ENCODE peak calls at places on chromosomes 13 and 19, in ten cellular contexts. A, Y, Q, E, Z, I, P, N, S and W are unnamed samples.
A peak's percentile ranks its signal among the peaks of the same experiment; 100 is the strongest.

GRCh38 chr13:21104199-21105019 is 43.0 kb upstream of the LATS2 start:
- DNase-seq in A (no peak), P (no peak), Y (no peak), E (no peak), Z (no peak), Q (no peak), S (no peak), N (no peak), I (no peak), W (no peak)

GRCh38 chr19:46984077-46985010 is 35.3 kb upstream of the NPAS1 start:
- DNase-seq in I (peak; percentile 91), S (peak; percentile 42), Z (peak; percentile 42), Y (peak; percentile 49), E (peak; percentile 63), N (no peak), Q (peak; percentile 50), P (no peak), A (no peak), W (no peak)

GRCh38 chr19:48918801-48919247 is 14.7 kb upstream of the DHDH start:
- DNase-seq in S (no peak), P (no peak), E (peak; percentile 70), N (no peak), I (no peak), Y (no peak), A (peak; percentile 73), Z (no peak), Q (no peak), W (no peak)

GRCh38 chr13:65585346-65585745 is 1644.8 kb downstream of the PCDH9 start:
- DNase-seq in P (no peak), E (no peak), Y (no peak), Z (no peak), N (no peak), A (no peak), I (no peak), S (no peak), Q (no peak), W (no peak)

GRCh38 chr19:18594096-18594823 is 5.7 kb downstream of the REX1BD start:
- DNase-seq in N (peak; percentile 65), Z (peak; percentile 80), Y (peak; percentile 95), E (peak; percentile 86), A (peak; percentile 88), P (peak; percentile 62), Q (peak; percentile 76), I (peak; percentile 76), S (no peak), W (peak; percentile 90)

GRCh38 chr13:113557013-113557412 is 27.5 kb upstream of the TFDP1 start:
- DNase-seq in Z (no peak), A (no peak), P (no peak), N (no peak), E (no peak), Y (no peak), S (no peak), Q (no peak), I (no peak), W (no peak)

GRCh38 chr13:33204130-33204927 is 81.2 kb downstream of the STARD13 start:
- DNase-seq in S (peak; percentile 93), Z (peak; percentile 50), Y (peak; percentile 70), P (no peak), Q (peak; percentile 90), I (peak; percentile 98), N (peak; percentile 2), A (no peak), E (peak; percentile 93), W (peak; percentile 87)

GRCh38 chr13:40961826-40962225 is 57.3 kb downstream of the ELF1 start:
- DNase-seq in A (no peak), Y (no peak), P (no peak), E (no peak), I (no peak), N (no peak), Q (no peak), Z (no peak), S (no peak), W (no peak)

GRCh38 chr13:73254827-73255226 is 196.0 kb downstream of the KLF5 start:
- DNase-seq in Q (no peak), S (no peak), I (no peak), E (no peak), Y (no peak), Z (no peak), P (peak; percentile 54), A (no peak), N (no peak), W (no peak)

GRCh38 chr19:35973487-35973886 is 21.5 kb upstream of the SDHAF1 start:
- DNase-seq in E (no peak), I (no peak), A (no peak), P (no peak), Z (no peak), Q (no peak), N (no peak), S (no peak), Y (no peak), W (no peak)

GRCh38 chr19:56919308-56919995 is 78.9 kb upstream of the PEG3 start:
- DNase-seq in N (no peak), E (no peak), Y (no peak), Q (no peak), S (no peak), P (no peak), A (no peak), Z (no peak), I (no peak), W (no peak)

GRCh38 chr13:43304449-43304848 is 281.1 kb downstream of the DNAJC15 start:
- DNase-seq in I (no peak), N (no peak), A (no peak), Y (no peak), Z (no peak), P (no peak), E (no peak), S (no peak), Q (no peak), W (no peak)

DNA sequence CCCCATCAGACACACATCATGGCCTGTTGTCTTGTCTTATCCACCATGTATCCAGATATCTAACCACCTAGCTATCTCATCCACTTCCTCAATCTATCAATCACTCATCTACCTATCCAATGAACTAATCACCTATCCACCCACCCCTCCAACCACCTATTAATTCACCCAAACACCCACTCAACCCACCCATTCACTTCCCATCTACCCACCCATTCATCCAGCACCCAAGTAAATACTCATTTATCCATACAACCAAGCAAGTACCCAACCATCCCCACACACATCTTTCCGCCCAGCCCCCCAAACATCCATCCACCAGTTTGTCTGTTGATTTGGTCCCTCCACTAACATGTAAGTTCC is 753 bp upstream of the WIZ start:
- DNase-seq in A (no peak), E (no peak), I (no peak), Q (no peak), P (no peak), S (no peak), Z (no peak), Y (no peak), N (no peak), W (no peak)
- H3K4me3 ChIP-seq in A (peak overlapping the region; percentile 26), E (no peak overlapping the region), I (no peak overlapping the region), Q (no peak overlapping the region), P (no peak overlapping the region), S (no peak overlapping the region), Z (no peak overlapping the region), Y (no peak overlapping the region), N (no peak overlapping the region), W (no peak overlapping the region)

DNA sequence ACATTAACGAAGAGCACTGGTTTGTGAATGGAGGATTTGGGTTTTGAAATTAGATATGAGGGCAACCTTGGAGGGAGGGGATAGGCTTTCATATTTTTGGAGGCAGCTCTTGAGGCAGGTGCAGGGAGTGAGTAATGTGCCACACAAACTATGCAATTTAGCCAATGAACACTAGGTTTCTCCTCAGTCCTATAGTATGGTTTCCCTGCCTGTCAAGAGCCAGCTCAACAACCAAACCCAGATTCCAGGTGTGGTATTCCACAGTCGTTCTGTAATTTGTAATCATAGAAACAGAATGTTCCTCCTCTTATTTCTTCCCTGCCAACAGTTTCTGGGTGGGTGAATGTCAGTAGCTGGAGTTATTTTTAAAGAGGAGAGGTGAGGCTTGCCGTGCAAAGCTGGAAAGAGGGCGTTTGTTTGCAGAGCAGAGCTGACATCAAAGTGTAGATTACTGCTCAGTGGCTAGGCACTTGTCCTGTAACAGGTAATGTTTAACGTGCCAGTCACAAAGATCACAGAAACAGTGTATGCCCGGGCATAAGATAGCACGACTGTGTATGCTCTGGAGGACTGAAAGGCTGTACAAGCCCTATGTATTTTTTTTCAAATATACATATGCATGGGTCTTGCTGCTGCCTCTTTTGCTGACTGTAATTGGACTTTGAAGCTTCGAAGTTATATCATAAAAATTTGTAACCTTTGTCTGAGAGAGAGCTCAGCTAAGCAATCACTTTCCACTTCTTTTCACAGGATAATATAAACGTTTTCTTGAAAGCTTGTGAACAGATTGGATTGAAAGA is 124.3 kb downstream of the LMO7 start:
- DNase-seq in Z (no peak), S (no peak), Y (peak; percentile 83), Q (peak; percentile 33), I (no peak), A (no peak), N (peak; percentile 35), P (peak; percentile 94), E (no peak), W (no peak)
- H3K4me3 ChIP-seq in Z (peak overlapping the region; percentile 41), S (no peak overlapping the region), Y (peak overlapping the region; percentile 25), Q (no peak overlapping the region), I (peak overlapping the region; percentile 6), A (no peak overlapping the region), N (peak overlapping the region; percentile 75), P (peak overlapping the region; percentile 50), E (no peak overlapping the region), W (peak overlapping the region; percentile 29)

GRCh38 chr19:53555352-53555751 is 17.4 kb downstream of the ZNF331 start:
- DNase-seq in Q (no peak), A (no peak), Y (no peak), P (no peak), E (no peak), I (no peak), Z (no peak), N (no peak), S (no peak), W (no peak)
- H3K4me3 ChIP-seq in Q (no peak overlapping the region), A (no peak overlapping the region), Y (no peak overlapping the region), P (peak overlapping the region; percentile 20), E (no peak overlapping the region), I (peak overlapping the region; percentile 77), Z (peak overlapping the region; percentile 75), N (peak overlapping the region; percentile 66), S (peak overlapping the region; percentile 72), W (no peak overlapping the region)

GRCh38 chr13:76879211-76879875 is 6.9 kb downstream of the KCTD12 start:
- DNase-seq in E (peak; percentile 78), I (peak; percentile 90), Z (peak; percentile 60), A (no peak), Y (peak; percentile 33), N (peak; percentile 87), P (peak; percentile 79), Q (peak; percentile 70), S (peak; percentile 79), W (no peak)

GRCh38 chr13:76882431-76882830 is 3.8 kb downstream of the KCTD12 start:
- DNase-seq in S (peak; percentile 65), P (no peak), A (no peak), E (no peak), Z (no peak), I (peak; percentile 88), Q (no peak), Y (no peak), N (no peak), W (no peak)

GRCh38 chr13:76878043-76878442 is 8.2 kb downstream of the KCTD12 start:
- DNase-seq in N (no peak), S (no peak), E (no peak), Z (no peak), I (no peak), P (no peak), A (no peak), Q (no peak), Y (no peak), W (no peak)

GRCh38 chr13:76884167-76884566 is 2.0 kb downstream of the KCTD12 start:
- DNase-seq in P (peak; percentile 49), Z (peak; percentile 35), N (peak; percentile 26), E (peak; percentile 17), Q (no peak), I (peak; percentile 42), S (no peak), A (no peak), Y (peak; percentile 71), W (peak; percentile 8)

GRCh38 chr13:76879876-76880270 is 6.3 kb downstream of the KCTD12 start:
- DNase-seq in Y (no peak), P (no peak), S (no peak), Q (no peak), Z (no peak), N (peak; percentile 21), A (no peak), I (no peak), E (no peak), W (no peak)
- H3K4me3 ChIP-seq in Y (no peak overlapping the region), P (no peak overlapping the region), S (no peak overlapping the region), Q (no peak overlapping the region), Z (peak overlapping the region; percentile 12), N (peak overlapping the region; percentile 78), A (no peak overlapping the region), I (peak overlapping the region; percentile 4), E (no peak overlapping the region), W (no peak overlapping the region)